ENCODE peak calls at places on chromosome 7, in six cellular contexts. K, D, B, M, E and H are unnamed samples.

GRCh38 chr7:34156336-34156735 is 251.0 kb downstream of the BMPER start:
- DNase-seq in K (no peak), D (peak; percentile 90), B (no peak), M (peak; percentile 80), E (no peak), H (no peak)

GRCh38 chr7:26066736-26067135 is 85.3 kb upstream of the NFE2L3 start:
- DNase-seq in K (no peak), D (no peak), B (no peak), M (no peak), E (no peak), H (no peak)

GRCh38 chr7:67821116-67821515 is 824.5 kb downstream of the TYW1 start:
- DNase-seq in K (no peak), D (peak; percentile 46), B (peak; percentile 69), M (no peak), E (no peak), H (no peak)

GRCh38 chr7:110534241-110534931 is 556.5 kb upstream of the LRRN3 start:
- DNase-seq in K (no peak), D (peak; percentile 28), B (no peak), M (peak; percentile 1), E (no peak), H (peak; percentile 51)

GRCh38 chr7:118169146-118169545 is 14.8 kb upstream of the LSM8 start:
- DNase-seq in K (no peak), D (peak; percentile 39), B (no peak), M (peak; percentile 21), E (no peak), H (peak; percentile 14)

GRCh38 chr7:139539231-139539630 is 15.7 kb downstream of the CLEC2L start:
- DNase-seq in K (no peak), D (peak; percentile 9), B (no peak), M (peak; percentile 59), E (no peak), H (no peak)

GRCh38 chr7:141700848-141701371 is 1.1 kb downstream of the DENND11 start:
- DNase-seq in K (peak; percentile 30), D (no peak), B (no peak), M (no peak), E (no peak), H (no peak)

GRCh38 chr7:129574487-129574886 is 37.0 kb upstream of the NRF1 start:
- DNase-seq in K (no peak), D (peak; percentile 89), B (no peak), M (peak; percentile 92), E (peak; percentile 55), H (peak; percentile 18)

GRCh38 chr7:28173531-28173930 is 7.1 kb downstream of the JAZF1 start:
- DNase-seq in K (no peak), D (no peak), B (no peak), M (no peak), E (no peak), H (no peak)

GRCh38 chr7:157786375-157787274 is 449.8 kb downstream of the DNAJB6 start:
- DNase-seq in K (no peak), D (no peak), B (no peak), M (no peak), E (no peak), H (no peak)

GRCh38 chr7:26369519-26370385 is 78.1 kb downstream of the SNX10 start:
- DNase-seq in K (no peak), D (peak; percentile 33), B (no peak), M (peak; percentile 60), E (no peak), H (peak; percentile 41)

GRCh38 chr7:98215561-98216495 is 4.6 kb downstream of the BHLHA15 start:
- DNase-seq in K (no peak), D (no peak), B (peak; percentile 40), M (no peak), E (no peak), H (no peak)

DNA sequence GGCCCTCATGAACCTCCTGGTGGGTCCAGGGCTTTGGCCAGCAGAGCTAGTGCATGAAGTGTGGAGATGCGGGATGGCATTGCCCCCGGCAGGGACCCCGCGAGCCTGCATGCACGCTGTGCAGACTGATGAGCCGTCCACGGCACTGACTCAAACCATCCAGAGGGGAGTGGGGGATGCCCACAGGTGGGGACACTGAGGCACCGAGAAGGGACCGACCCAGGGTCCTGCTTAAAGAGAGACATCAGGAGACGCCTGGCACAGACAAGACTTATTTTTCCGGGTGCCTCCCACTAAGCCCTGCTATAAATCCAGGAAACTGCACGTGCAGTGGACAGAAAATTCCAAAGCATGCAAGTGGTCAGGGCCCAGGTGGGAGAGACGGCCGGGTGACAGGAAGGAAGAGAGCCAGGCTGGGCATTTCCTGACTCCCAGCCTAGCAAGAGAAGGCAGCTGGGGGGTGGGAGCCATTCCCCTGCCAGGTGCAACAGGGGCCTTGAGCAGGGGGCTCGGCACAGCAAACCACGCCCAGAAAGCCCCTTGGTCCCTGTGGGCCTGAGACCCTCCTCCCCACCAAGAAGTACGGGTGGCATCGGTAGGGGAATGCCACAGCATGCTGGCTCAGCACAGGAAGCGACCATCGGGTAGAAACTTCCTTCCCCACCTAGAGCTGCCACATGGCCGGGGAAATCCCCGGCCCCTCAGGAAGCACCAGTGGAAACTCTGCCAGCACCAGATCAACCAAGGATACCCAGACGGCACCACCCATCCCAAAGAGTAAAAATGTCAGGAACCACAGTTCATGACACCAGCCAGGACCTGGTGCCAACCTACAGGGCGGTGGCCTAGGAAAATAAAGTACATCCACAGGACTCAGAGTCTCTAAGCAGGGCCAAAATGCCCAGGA is 91.5 kb downstream of the FOXL3 start:
- DNase-seq in K (no peak), D (no peak), B (peak; percentile 39), M (no peak), E (no peak), H (no peak)
- TF ChIP-seq CTCF in K (no peak), D (no peak), B (no peak), M (no peak), E (no peak), H (no peak)

GRCh38 chr7:134724606-134725005 is 54.8 kb upstream of the CALD1 start:
- DNase-seq in K (no peak), D (peak; percentile 62), B (no peak), M (peak; percentile 73), E (no peak), H (peak; percentile 49)
- TF ChIP-seq CTCF in K (no peak), D (peak; percentile 68), B (no peak), M (peak; percentile 79), E (peak; percentile 67), H (peak; percentile 85)

DNA sequence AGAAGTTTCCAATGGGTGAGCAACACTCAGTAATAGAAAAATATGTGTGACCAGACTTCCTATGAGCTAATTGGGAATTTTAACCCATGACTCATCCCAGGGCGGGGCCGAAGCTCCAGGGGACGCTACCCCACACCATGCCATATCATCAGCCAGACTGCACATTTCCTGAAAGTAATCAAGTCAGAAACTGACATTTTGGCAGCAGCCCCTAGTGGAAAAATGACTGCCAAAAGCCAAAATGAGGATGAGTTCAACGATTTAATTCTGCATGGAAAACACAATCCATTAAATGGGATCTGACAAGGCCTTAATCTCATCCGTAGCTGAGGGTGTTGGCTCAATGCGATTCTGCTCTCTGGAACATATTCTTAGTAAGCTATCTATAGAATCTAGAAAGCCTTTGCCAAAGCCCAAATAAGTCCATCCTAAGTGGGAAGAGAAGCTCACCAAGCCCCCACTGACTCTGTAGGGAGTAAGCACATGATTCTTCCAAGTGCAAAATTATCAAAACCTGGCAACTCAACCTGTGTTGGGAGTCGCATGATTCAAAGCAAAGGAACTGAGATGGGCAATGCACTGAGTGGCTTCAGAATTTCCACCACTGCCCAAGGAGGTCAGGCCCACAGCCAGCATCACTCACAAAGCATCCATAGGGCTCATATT is 93.1 kb upstream of the PDE1C start:
- DNase-seq in K (peak; percentile 49), D (peak; percentile 95), B (peak; percentile 47), M (peak; percentile 99), E (peak; percentile 89), H (peak; percentile 94)
- TF ChIP-seq CTCF in K (no peak), D (no peak), B (no peak), M (no peak), E (no peak), H (peak; percentile 30)

GRCh38 chr7:2094454-2095039 is 138.2 kb downstream of the MAD1L1 start:
- DNase-seq in K (no peak), D (no peak), B (no peak), M (no peak), E (no peak), H (no peak)

GRCh38 chr7:2092279-2092678 is 140.5 kb downstream of the MAD1L1 start:
- DNase-seq in K (no peak), D (no peak), B (no peak), M (no peak), E (no peak), H (no peak)

GRCh38 chr7:2093841-2094220 is 138.9 kb downstream of the MAD1L1 start:
- DNase-seq in K (no peak), D (no peak), B (no peak), M (no peak), E (no peak), H (no peak)

GRCh38 chr7:2095533-2095932 is 137.2 kb downstream of the MAD1L1 start:
- DNase-seq in K (no peak), D (no peak), B (no peak), M (no peak), E (no peak), H (no peak)

GRCh38 chr7:2093214-2093840 is 139.4 kb downstream of the MAD1L1 start:
- DNase-seq in K (no peak), D (peak; percentile 20), B (no peak), M (no peak), E (no peak), H (no peak)
- TF ChIP-seq CTCF in K (no peak), D (no peak), B (no peak), M (no peak), E (no peak), H (no peak)